ENCODE peak calls at places on chromosomes 1 and 21, in nine cellular contexts. S, A, Z, I, J, L, V, D and P are unnamed samples.

GRCh38 chr1:212760126-212760823 is 31.3 kb downstream of the NSL1 start:
- DNase-seq in D (no peak), Z (no peak), V (peak; percentile 57), L (peak; percentile 39), A (peak; percentile 76), I (no peak), S (no peak), J (no peak), P (no peak)

GRCh38 chr1:48572632-48573258 is 100.7 kb upstream of the SPATA6 start:
- DNase-seq in D (peak; percentile 23), A (peak; percentile 49), V (peak; percentile 62), S (no peak), L (no peak), J (peak; percentile 23), I (peak; percentile 15), Z (peak; percentile 67), P (peak; percentile 56)

GRCh38 chr1:66505671-66506392 is 28.1 kb upstream of the SGIP1 start:
- DNase-seq in D (peak; percentile 85), A (no peak), Z (no peak), I (no peak), S (no peak), J (peak; percentile 82), V (no peak), L (no peak), P (no peak)

GRCh38 chr1:219639843-219640606 is 27.1 kb upstream of the ZC3H11B start:
- DNase-seq in A (no peak), V (peak; percentile 33), D (no peak), L (no peak), J (peak; percentile 0), I (no peak), S (no peak), Z (no peak), P (no peak)

GRCh38 chr1:67540733-67541125 is 110.5 kb upstream of the SERBP1 start:
- DNase-seq in A (no peak), I (no peak), J (peak; percentile 31), V (no peak), S (no peak), D (peak; percentile 48), Z (no peak), L (no peak), P (no peak)

GRCh38 chr1:195195423-195196057 is 1412.7 kb downstream of the KCNT2 start:
- DNase-seq in L (no peak), I (no peak), J (no peak), Z (no peak), D (no peak), V (no peak), S (no peak), A (peak; percentile 24), P (no peak)

GRCh38 chr21:45780647-45781046 is 137.1 kb downstream of the PCBP3 start:
- DNase-seq in S (no peak), D (no peak), L (no peak), V (no peak), A (no peak), Z (no peak), I (no peak), J (no peak), P (no peak)

GRCh38 chr1:93437976-93438605 is 9.8 kb upstream of the FNBP1L start:
- DNase-seq in S (peak; percentile 17), D (peak; percentile 80), Z (no peak), V (peak; percentile 55), A (no peak), L (no peak), J (peak; percentile 65), I (no peak), P (no peak)

GRCh38 chr1:42186172-42186571 is 21.6 kb upstream of the GUCA2A start:
- DNase-seq in L (no peak), Z (no peak), V (no peak), D (peak; percentile 76), S (no peak), J (peak; percentile 57), A (no peak), I (no peak), P (no peak)

DNA sequence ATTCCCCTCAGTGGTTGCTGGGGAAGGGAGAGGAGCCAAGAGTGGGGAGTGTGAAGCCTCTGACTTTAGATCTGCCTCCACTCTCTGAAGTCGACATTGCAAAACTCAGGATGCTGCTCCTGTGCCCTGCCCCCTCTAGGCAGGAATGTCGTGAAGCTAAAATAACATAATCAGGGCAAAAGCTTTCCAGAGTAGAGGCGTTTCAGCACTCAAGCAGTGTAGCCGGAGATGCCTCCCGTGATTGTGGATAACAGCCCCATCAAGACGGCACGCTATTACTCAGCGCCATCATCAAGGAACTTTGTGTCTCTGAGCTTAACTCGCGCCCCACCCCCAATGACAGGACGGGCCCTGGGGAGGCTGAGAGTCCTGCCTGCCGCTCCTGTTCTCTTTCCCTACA is 60.0 kb downstream of the FBXO2 start:
- DNase-seq in A (no peak), Z (no peak), D (peak; percentile 53), J (peak; percentile 2), L (no peak), I (no peak), S (no peak), V (no peak), P (no peak)
- TF ChIP-seq CTCF in A (no peak), Z (no peak), D (no peak), J (peak; percentile 19), L (no peak), I (no peak), S (peak; percentile 29), V (no peak), P (peak; percentile 52)

GRCh38 chr1:91693542-91693941 is 192.4 kb downstream of the TGFBR3 start:
- DNase-seq in L (no peak), J (peak; percentile 61), A (no peak), S (no peak), I (no peak), V (no peak), Z (no peak), D (peak; percentile 44), P (no peak)
- TF ChIP-seq CTCF in L (no peak), J (no peak), A (no peak), S (no peak), I (no peak), V (no peak), Z (no peak), D (no peak), P (no peak)

GRCh38 chr1:47571161-47571560 is 133.3 kb downstream of the FOXD2 start:
- DNase-seq in D (no peak), V (no peak), A (no peak), I (no peak), Z (no peak), L (no peak), J (no peak), S (no peak), P (no peak)

GRCh38 chr1:47569261-47569660 is 131.4 kb downstream of the FOXD2 start:
- DNase-seq in A (no peak), L (no peak), D (no peak), I (no peak), J (no peak), V (no peak), Z (no peak), S (no peak), P (no peak)

GRCh38 chr1:47568763-47569162 is 130.9 kb downstream of the FOXD2 start:
- DNase-seq in J (no peak), I (peak; percentile 61), L (no peak), Z (no peak), D (no peak), A (no peak), V (no peak), S (no peak), P (no peak)

GRCh38 chr1:47571952-47572351 is 134.1 kb downstream of the FOXD2 start:
- DNase-seq in J (no peak), A (no peak), Z (no peak), S (no peak), V (no peak), L (no peak), I (no peak), D (no peak), P (no peak)

DNA sequence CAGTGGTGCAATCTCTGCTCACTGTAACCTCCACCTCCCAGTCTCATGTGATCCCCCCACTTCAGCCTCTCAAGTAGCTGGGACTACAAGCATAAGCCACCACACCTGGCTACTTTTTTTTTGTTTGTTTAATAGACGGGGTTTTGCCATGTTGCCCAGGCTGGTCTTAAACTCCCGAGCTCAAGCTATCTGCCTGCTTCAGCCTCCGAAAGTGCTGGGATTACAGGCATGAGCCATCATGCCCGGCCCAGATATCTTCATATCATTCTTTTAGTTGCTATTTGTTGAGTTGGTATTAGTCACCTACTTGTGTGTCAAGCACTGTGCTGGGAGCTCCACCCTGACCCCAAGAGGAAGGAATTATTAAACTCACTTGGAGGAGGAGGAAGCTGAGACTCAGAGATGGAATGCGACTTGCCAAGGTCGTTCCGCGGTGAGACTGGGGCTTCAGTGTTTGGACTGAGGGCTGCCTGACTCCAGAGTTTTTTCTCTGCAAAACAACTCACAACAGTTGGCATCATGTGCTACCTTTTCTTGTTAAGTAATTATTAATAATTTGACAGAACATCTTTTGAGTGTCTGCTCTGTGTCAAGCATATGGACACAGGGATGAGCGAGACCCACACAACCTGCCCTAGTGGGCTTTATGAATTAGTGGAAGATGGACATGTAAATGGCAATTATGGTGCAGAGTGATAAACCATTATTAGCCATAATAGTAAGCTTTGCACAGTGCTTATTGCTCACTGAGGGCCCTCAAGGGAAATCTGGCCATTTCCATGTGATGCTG is 132.0 kb downstream of the FOXD2 start:
- DNase-seq in D (peak; percentile 87), A (no peak), I (no peak), Z (peak; percentile 70), V (peak; percentile 86), J (peak; percentile 91), L (no peak), S (peak; percentile 85), P (no peak)
- TF ChIP-seq CTCF in D (peak; percentile 31), A (no peak), I (peak; percentile 37), Z (peak; percentile 58), V (peak; percentile 33), J (peak; percentile 76), L (no peak), S (peak; percentile 76), P (peak; percentile 50)

GRCh38 chr1:59054172-59054571 is 242.7 kb upstream of the FGGY start:
- DNase-seq in L (no peak), V (no peak), I (no peak), A (no peak), Z (no peak), J (no peak), D (no peak), S (no peak), P (no peak)

GRCh38 chr1:59058681-59059441 is 238.0 kb upstream of the FGGY start:
- DNase-seq in V (no peak), J (no peak), A (no peak), I (no peak), D (no peak), S (no peak), Z (no peak), L (no peak), P (no peak)

GRCh38 chr1:59057801-59058200 is 239.1 kb upstream of the FGGY start:
- DNase-seq in Z (no peak), I (no peak), J (no peak), L (no peak), V (no peak), A (no peak), S (no peak), D (no peak), P (no peak)

GRCh38 chr1:59055908-59056719 is 240.8 kb upstream of the FGGY start:
- DNase-seq in J (no peak), V (no peak), I (no peak), D (no peak), L (no peak), A (no peak), Z (no peak), S (no peak), P (no peak)

DNA sequence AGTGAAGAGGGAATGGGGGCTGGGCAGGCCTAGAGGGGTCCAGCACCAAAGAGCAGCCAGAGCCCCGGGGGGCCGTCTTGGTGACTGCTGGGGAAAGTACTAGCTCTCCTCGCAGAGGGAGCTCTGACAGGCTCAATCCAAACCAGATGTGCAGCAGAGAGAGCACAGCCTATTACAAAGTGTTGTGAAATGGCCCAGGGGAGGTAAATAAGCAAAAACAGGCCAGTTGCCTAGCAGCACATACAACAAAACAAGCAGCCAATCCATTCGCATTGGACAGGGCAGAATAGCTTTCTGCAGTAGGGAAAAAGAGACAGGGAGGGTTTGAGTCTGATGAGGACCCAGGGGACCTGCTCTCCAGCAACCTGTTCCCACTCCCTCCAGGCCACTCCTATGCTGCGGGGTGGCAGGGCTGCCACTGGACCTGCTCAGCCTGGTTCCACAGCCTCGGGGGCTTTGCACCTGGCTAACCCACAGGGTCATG is 239.6 kb upstream of the FGGY start:
- DNase-seq in D (peak; percentile 98), S (peak; percentile 95), Z (peak; percentile 58), L (no peak), V (peak; percentile 77), I (peak; percentile 55), J (peak; percentile 93), A (no peak), P (no peak)
- TF ChIP-seq CTCF in D (no peak), S (no peak), Z (no peak), L (no peak), V (no peak), I (no peak), J (no peak), A (no peak), P (no peak)